ENCODE peak calls at places on chromosomes 2 and 18, in four cellular contexts. E is effector memory CD4-positive, alpha-beta T cell; O is Peyer's patch; U is spleen. T is an unnamed sample. For H3K4me1, the result is how much of the 10 kb centered on the place peaks cover.

GRCh38 chr2:240960309-240960962 is 38.0 kb upstream of the SNED1 start:
- DNase-seq in E (no peak), O (peak), U (peak), T (no peak)

GRCh38 chr2:191319181-191319580 is 74.0 kb downstream of the MYO1B start:
- DNase-seq in E (no peak), O (no peak), U (no peak), T (no peak)

GRCh38 chr2:132977812-132978529 is 308.0 kb upstream of the LYPD1 start:
- DNase-seq in E (no peak), O (no peak), U (no peak), T (peak)

GRCh38 chr2:55026202-55026601 is 24.0 kb downstream of the RTN4 start:
- DNase-seq in E (no peak), O (no peak), U (no peak), T (no peak)

GRCh38 chr2:104897515-104898184 is 43.7 kb downstream of the POU3F3 start:
- DNase-seq in E (no peak), O (no peak), U (no peak), T (no peak)

GRCh38 chr2:101616411-101616810 is 81.1 kb upstream of the MAP4K4 start:
- DNase-seq in E (no peak), O (no peak), U (no peak), T (no peak)

GRCh38 chr2:27123302-27124150 is at the start of gene ABHD1:
- DNase-seq in E (peak), O (peak), U (peak), T (peak)

GRCh38 chr18:48160622-48161021 is 230.2 kb upstream of the SMAD2 start:
- DNase-seq in E (no peak), O (no peak), U (no peak), T (no peak)

GRCh38 chr2:199457147-199458016 is at the start of gene SATB2:
- DNase-seq in E (no peak), O (peak), U (peak), T (peak)

GRCh38 chr2:11744631-11745394 is 1.6 kb upstream of the LPIN1 start:
- DNase-seq in E (no peak), O (no peak), U (peak), T (peak)

GRCh38 chr2:9941196-9941995 is 10.1 kb upstream of the GRHL1 start:
- DNase-seq in E (no peak), O (no peak), U (no peak), T (no peak)

GRCh38 chr2:168678153-168678853 is 124.1 kb upstream of the NOSTRIN start:
- DNase-seq in E (no peak), O (no peak), U (no peak), T (peak)

GRCh38 chr2:108074945-108075344 is 88.6 kb downstream of the SLC5A7 start:
- DNase-seq in E (no peak), O (no peak), U (no peak), T (no peak)

GRCh38 chr2:58796239-58796638 is 555.1 kb upstream of the FANCL start:
- DNase-seq in E (no peak), O (no peak), U (no peak), T (no peak)

GRCh38 chr2:100891911-100892642 is 72.1 kb downstream of the NPAS2 start:
- DNase-seq in E (no peak), O (no peak), U (no peak), T (no peak)

GRCh38 chr18:37574113-37574512 is 8.5 kb upstream of the CELF4 start:
- DNase-seq in E (no peak), O (no peak), U (no peak), T (no peak)

GRCh38 chr2:100938031-100939026 is 63.8 kb upstream of the RPL31 start:
- DNase-seq in E (no peak), O (peak), U (no peak), T (no peak)

GRCh38 chr2:220053919-220054318 is 426.5 kb downstream of the SLC4A3 start:
- DNase-seq in E (no peak), O (no peak), U (no peak), T (no peak)

GRCh38 chr18:55858661-55859111 is 270.7 kb upstream of the TCF4 start:
- DNase-seq in E (no peak), O (no peak), U (no peak), T (no peak)

GRCh38 chr2:239805043-239805329 is 220.2 kb downstream of the NDUFA10 start:
- DNase-seq in E (no peak), O (peak), U (no peak), T (no peak)

GRCh38 chr2:185618630-185619029 is 120.0 kb upstream of the FSIP2 start:
- DNase-seq in E (no peak), O (no peak), U (no peak), T (no peak)

GRCh38 chr2:41940715-41941114 is 107.1 kb upstream of the PKDCC start:
- DNase-seq in E (no peak), O (no peak), U (no peak), T (no peak)

GRCh38 chr2:119482481-119483394 is 41.5 kb downstream of the SCTR start:
- DNase-seq in E (no peak), O (no peak), U (no peak), T (no peak)

GRCh38 chr2:70024284-70024683 is 62.9 kb upstream of the ASPRV1 start:
- DNase-seq in E (no peak), O (no peak), U (no peak), T (no peak)
- H3K4me1 ChIP-seq in E (under half), O (under half), U (under half), T (under half)

GRCh38 chr18:12278153-12278764 is 24.1 kb downstream of the CIDEA start:
- DNase-seq in E (no peak), O (no peak), U (no peak), T (no peak)
- H3K4me3 ChIP-seq in E (no peak), O (no peak), U (peak), T (no peak)

GRCh38 chr18:12423820-12424219 is 16.1 kb downstream of the PRELID3A start:
- DNase-seq in E (no peak), O (no peak), U (peak), T (no peak)

GRCh38 chr18:12423393-12423792 is 15.7 kb downstream of the PRELID3A start:
- DNase-seq in E (no peak), O (no peak), U (no peak), T (no peak)

GRCh38 chr18:12421732-12422131 is 14.0 kb downstream of the PRELID3A start:
- DNase-seq in E (no peak), O (no peak), U (no peak), T (no peak)

GRCh38 chr18:12424252-12424651 is 16.5 kb downstream of the PRELID3A start:
- DNase-seq in E (no peak), O (no peak), U (no peak), T (no peak)

GRCh38 chr18:12422936-12423335 is 15.2 kb downstream of the PRELID3A start:
- DNase-seq in E (no peak), O (no peak), U (no peak), T (no peak)
- H3K4me1 ChIP-seq in E (under half), O (under half), U (under half), T (under half)

GRCh38 chr2:20631617-20632307 is 19.1 kb downstream of the HS1BP3 start:
- DNase-seq in E (no peak), O (no peak), U (peak), T (no peak)
- H3K4me3 ChIP-seq in E (no peak), O (no peak), U (no peak), T (no peak)

DNA sequence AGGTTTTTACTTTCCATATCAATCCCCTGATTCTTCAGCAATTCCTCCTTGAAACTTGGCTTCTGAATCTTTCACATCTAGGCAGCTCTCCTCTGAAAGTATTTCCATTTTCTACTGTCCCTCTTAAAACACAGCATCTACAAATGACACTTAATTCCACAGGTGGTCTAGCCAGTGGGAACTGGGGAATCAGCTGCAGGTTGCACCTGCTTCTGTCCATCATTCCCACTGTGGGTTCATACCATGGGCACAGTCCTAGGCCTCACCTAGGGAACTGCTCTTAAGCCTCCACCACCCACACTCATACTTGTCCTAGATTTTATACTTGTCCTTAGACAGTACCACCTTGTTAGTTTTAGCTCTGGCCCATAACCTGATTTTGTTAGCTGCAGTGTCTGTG is 2.2 kb downstream of the LOXL3 start:
- DNase-seq in E (no peak), O (no peak), U (no peak), T (no peak)
- H3K4me1 ChIP-seq in E (under half), O (under half), U (half or more), T (under half)

GRCh38 chr2:73109796-73110540 is 2.8 kb downstream of the RAB11FIP5 start:
- DNase-seq in E (no peak), O (no peak), U (no peak), T (no peak)
- H3K4me3 ChIP-seq in E (no peak), O (no peak), U (peak), T (no peak)

DNA sequence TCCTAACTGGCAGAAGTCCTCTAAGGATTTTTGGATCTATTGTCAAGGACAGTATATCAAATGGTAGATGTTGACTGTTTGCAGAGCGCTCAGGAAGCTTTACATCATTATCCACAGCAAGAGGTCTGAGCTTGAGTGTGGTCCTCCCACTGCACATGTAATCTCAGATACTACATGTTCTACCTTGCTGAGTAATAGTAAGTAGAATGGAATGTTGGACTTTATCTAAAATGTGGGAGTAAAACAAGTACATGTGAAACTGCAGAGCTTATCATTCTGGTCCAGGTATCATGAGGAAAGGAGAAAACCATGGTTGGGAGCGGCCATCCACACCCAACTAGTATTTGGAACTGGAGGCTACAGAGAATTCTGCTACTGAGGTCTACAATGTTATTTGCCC is 19.3 kb upstream of the CD28 start:
- DNase-seq in E (no peak), O (no peak), U (no peak), T (no peak)
- H3K4me1 ChIP-seq in E (under half), O (under half), U (half or more), T (under half)

GRCh38 chr2:237474511-237474911 is 12.5 kb upstream of the MLPH start:
- DNase-seq in E (no peak), O (no peak), U (no peak), T (peak)

GRCh38 chr2:237474931-237475703 is 11.9 kb upstream of the MLPH start:
- DNase-seq in E (peak), O (peak), U (peak), T (peak)

GRCh38 chr2:237478095-237478494 is 9.0 kb upstream of the MLPH start:
- DNase-seq in E (no peak), O (no peak), U (no peak), T (no peak)

GRCh38 chr2:237473474-237474453 is 13.3 kb upstream of the MLPH start:
- DNase-seq in E (no peak), O (no peak), U (no peak), T (no peak)

DNA sequence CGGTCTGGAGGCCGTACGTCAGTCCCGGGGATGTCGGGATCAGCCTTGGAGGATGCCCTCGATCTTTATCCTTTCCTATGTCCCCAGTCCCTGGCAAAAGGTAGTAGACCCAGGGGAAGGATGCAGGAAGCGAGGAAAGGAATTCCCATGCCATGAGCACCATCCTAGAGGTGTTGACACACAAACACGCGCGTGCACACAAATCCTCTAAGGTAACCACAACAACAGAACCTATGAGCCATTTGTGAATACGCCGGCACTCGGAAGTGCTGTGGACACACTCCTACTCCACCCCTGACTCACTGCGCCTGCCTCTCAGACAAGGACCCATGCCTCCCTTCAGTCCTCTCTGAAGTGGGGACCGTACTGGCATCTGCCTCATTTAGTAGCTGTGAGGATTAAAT is 11.3 kb upstream of the MLPH start:
- DNase-seq in E (no peak), O (no peak), U (no peak), T (no peak)
- H3K4me3 ChIP-seq in E (peak), O (peak), U (peak), T (peak)

GRCh38 chr18:7757175-7757574 is 190.1 kb downstream of the PTPRM start:
- DNase-seq in E (no peak), O (no peak), U (no peak), T (no peak)

GRCh38 chr18:7754725-7755181 is 187.6 kb downstream of the PTPRM start:
- DNase-seq in E (no peak), O (no peak), U (no peak), T (no peak)

GRCh38 chr18:7758764-7759163 is 191.6 kb downstream of the PTPRM start:
- DNase-seq in E (no peak), O (no peak), U (no peak), T (no peak)

GRCh38 chr18:7754258-7754657 is 187.1 kb downstream of the PTPRM start:
- DNase-seq in E (no peak), O (no peak), U (no peak), T (no peak)

GRCh38 chr18:7755753-7756475 is 188.8 kb downstream of the PTPRM start:
- DNase-seq in E (no peak), O (no peak), U (no peak), T (no peak)
- H3K4me1 ChIP-seq in E (under half), O (under half), U (under half), T (under half)

T was measured in mucosa of descending colon.